ENCODE peak calls at places on chromosomes 3 and 15, in seven cellular contexts. V is mesenchymal stem cell, Y is lower lobe of right lung, W is tibial artery, C is astrocyte, K is endothelial cell of umbilical vein, I is H1. A is an unnamed sample. For H3K4me1 and H3K9me3, the result is how much of the 10 kb centered on the place peaks cover.

GRCh38 chr3:69739204-69740102 is at the start of gene MITF:
- DNase-seq in V (peak), Y (peak), W (peak), C (peak), K (peak), I (peak), A (peak)

GRCh38 chr15:38559131-38559530 is 5.5 kb downstream of the RASGRP1 start:
- DNase-seq in V (no peak), Y (no peak), W (no peak), C (no peak), K (no peak), I (no peak), A (no peak)

GRCh38 chr15:26772588-26773484 is at the start of gene GABRB3:
- DNase-seq in V (no peak), Y (peak), W (no peak), C (no peak), K (no peak), I (peak), A (peak)

GRCh38 chr15:42375252-42375651 is 16.0 kb downstream of the CAPN3 start:
- DNase-seq in V (no peak), Y (no peak), W (no peak), C (no peak), K (no peak), I (no peak), A (no peak)

GRCh38 chr3:4504340-4505261 is 11.5 kb downstream of the ITPR1 start:
- DNase-seq in V (peak), Y (no peak), W (no peak), C (no peak), K (no peak), I (no peak), A (no peak)

GRCh38 chr3:23162939-23163338 is 40.2 kb upstream of the UBE2E2 start:
- DNase-seq in V (no peak), Y (no peak), W (no peak), C (no peak), K (no peak), I (no peak), A (no peak)

GRCh38 chr3:188635258-188636038 is 481.5 kb downstream of the LPP start:
- DNase-seq in V (peak), Y (no peak), W (no peak), C (peak), K (no peak), I (no peak), A (no peak)

GRCh38 chr15:78437107-78437761 is 782 bp upstream of the IREB2 start:
- DNase-seq in V (no peak), Y (no peak), W (no peak), C (no peak), K (no peak), I (no peak), A (no peak)

GRCh38 chr3:46835059-46835458 is 28.2 kb downstream of the MYL3 start:
- DNase-seq in V (no peak), Y (no peak), W (no peak), C (no peak), K (no peak), I (no peak), A (no peak)

GRCh38 chr3:49924683-49925082 is 4.9 kb downstream of the MON1A start:
- DNase-seq in V (peak), Y (no peak), W (no peak), C (peak), K (peak), I (no peak), A (no peak)

GRCh38 chr3:50147861-50148260 is 7.3 kb upstream of the SEMA3F start:
- DNase-seq in V (no peak), Y (no peak), W (no peak), C (no peak), K (no peak), I (no peak), A (no peak)

DNA sequence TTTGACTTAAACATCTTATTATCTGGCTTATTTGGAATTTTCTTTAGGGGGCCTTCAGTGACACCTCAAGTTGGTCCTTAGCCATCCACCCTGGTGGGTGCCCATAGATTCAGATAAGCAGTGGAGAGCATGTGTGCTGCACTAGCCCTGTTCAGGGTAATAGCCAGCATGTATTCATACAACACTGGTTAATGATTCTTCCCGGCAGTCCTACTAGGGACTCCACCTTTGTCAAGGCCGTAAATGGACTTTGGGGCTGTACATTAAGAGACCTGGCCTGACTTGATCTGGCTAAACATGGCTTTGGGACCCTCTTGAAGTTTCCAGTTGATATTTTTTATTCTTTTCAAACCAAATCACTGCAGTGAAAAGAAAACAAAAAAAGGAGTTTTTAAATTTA is 125.8 kb downstream of the PTPRG start:
- DNase-seq in V (no peak), Y (no peak), W (no peak), C (no peak), K (no peak), I (no peak), A (no peak)
- H3K4me1 ChIP-seq in V (under half), Y (under half), W (half or more), C (under half), K (under half), I (under half), A (under half)

DNA sequence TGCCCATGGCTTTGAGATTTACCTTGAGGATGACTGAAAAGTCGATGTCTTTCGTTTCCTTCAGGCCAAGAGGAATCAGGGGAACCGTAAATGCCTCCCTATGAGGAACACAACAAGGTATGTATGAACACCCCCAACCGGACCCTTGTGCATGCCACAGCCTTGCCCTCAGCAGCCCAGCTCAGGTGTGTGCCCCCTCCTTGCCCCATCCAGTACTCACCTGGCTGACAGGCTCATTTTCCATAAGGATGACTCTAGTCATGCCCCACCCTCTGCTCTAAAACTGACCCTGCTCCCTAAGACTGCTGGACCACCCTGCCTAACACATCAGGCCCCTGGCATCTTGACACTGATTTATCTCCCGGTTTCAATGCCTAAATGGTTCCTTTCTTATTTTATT is 270.0 kb downstream of the GOLGA6L6 start:
- DNase-seq in V (no peak), Y (no peak), W (no peak), C (no peak), K (no peak), I (no peak), A (no peak)
- H3K9me3 ChIP-seq in V (under half), Y (under half), W (under half), C (under half), K (under half), I (under half), A (under half)

GRCh38 chr3:40118031-40118610 is 191.4 kb upstream of the EIF1B start:
- DNase-seq in V (no peak), Y (no peak), W (no peak), C (no peak), K (no peak), I (no peak), A (no peak)
- H3K4me3 ChIP-seq in V (no peak), Y (no peak), W (no peak), C (no peak), K (no peak), I (no peak), A (no peak)

DNA sequence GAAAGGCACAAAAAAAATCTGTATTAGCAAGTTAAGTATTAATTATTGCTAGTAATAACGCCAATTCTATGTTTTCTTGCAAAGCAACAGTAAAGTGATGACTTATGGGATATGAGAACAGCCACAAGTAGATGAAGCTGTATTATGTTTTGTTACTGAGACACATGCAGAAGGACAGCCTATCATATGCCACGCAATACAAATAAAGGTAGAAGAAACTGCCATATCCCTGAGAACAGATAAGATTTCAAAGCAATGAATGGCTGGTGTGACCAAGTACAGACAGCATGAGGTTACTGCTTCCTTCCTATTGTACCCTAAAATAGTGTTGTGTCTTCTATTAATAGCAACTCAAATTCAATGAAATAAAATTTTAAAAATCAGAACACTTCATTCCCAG is 26.7 kb downstream of the STAG1 start:
- DNase-seq in V (no peak), Y (no peak), W (no peak), C (no peak), K (no peak), I (no peak), A (no peak)
- H3K4me1 ChIP-seq in V (under half), Y (half or more), W (half or more), C (under half), K (under half), I (under half), A (under half)

GRCh38 chr3:129493206-129493605 is 35.2 kb upstream of the RHO start:
- DNase-seq in V (no peak), Y (no peak), W (no peak), C (no peak), K (no peak), I (no peak), A (no peak)
- H3K9me3 ChIP-seq in V (under half), Y (under half), W (under half), C (under half), K (under half), I (under half), A (under half)

GRCh38 chr15:55914446-55914845 is 79.0 kb downstream of the NEDD4 start:
- DNase-seq in V (peak), Y (no peak), W (no peak), C (peak), K (no peak), I (no peak), A (no peak)
- H3K4me3 ChIP-seq in V (no peak), Y (no peak), W (no peak), C (peak), K (no peak), I (no peak), A (no peak)

GRCh38 chr15:60539881-60540613 is 61.1 kb upstream of the ICE2 start:
- DNase-seq in V (no peak), Y (no peak), W (no peak), C (no peak), K (peak), I (no peak), A (no peak)
- H3K4me1 ChIP-seq in V (under half), Y (under half), W (under half), C (under half), K (under half), I (under half), A (under half)

GRCh38 chr15:46703871-46704637 is 1013.3 kb upstream of the SEMA6D start:
- DNase-seq in V (peak), Y (no peak), W (no peak), C (no peak), K (no peak), I (no peak), A (no peak)
- H3K9me3 ChIP-seq in V (under half), Y (under half), W (under half), C (under half), K (under half), I (under half), A (under half)

A was measured in aorta.